ENCODE peak calls at places on chromosomes 6 and 20, in nine cellular contexts. One of them, this sample, is unnamed.

GRCh38 chr6:118387921-118388701 is 160.0 kb upstream of the PLN start:
- DNase-seq in MM.1S: no peak
- DNase-seq in hepatocyte: no peak
- DNase-seq in H1: no peak
- DNase-seq in GM23338: no peak
- DNase-seq in HCT116: peak; percentile 3
- DNase-seq in mammary epithelial cell: peak; percentile 92
- DNase-seq in neural progenitor cell: no peak
- DNase-seq in fibroblast of lung: peak; percentile 98
- DNase-seq in this sample: peak; percentile 7

GRCh38 chr6:64299176-64299575 is 663.6 kb downstream of the PHF3 start:
- DNase-seq in MM.1S: no peak
- DNase-seq in hepatocyte: no peak
- DNase-seq in H1: no peak
- DNase-seq in GM23338: no peak
- DNase-seq in HCT116: no peak
- DNase-seq in mammary epithelial cell: no peak
- DNase-seq in neural progenitor cell: no peak
- DNase-seq in fibroblast of lung: no peak
- DNase-seq in this sample: no peak

GRCh38 chr20:36604952-36605308 is 649 bp upstream of the RAB5IF start:
- DNase-seq in MM.1S: peak; percentile 72
- DNase-seq in hepatocyte: no peak
- DNase-seq in H1: no peak
- DNase-seq in GM23338: peak; percentile 41
- DNase-seq in HCT116: peak; percentile 31
- DNase-seq in mammary epithelial cell: no peak
- DNase-seq in neural progenitor cell: peak; percentile 13
- DNase-seq in fibroblast of lung: no peak
- DNase-seq in this sample: no peak

GRCh38 chr6:13428528-13429405 is 58.6 kb downstream of the GFOD1 start:
- DNase-seq in MM.1S: no peak
- DNase-seq in hepatocyte: no peak
- DNase-seq in H1: no peak
- DNase-seq in GM23338: peak; percentile 37
- DNase-seq in HCT116: no peak
- DNase-seq in mammary epithelial cell: no peak
- DNase-seq in neural progenitor cell: no peak
- DNase-seq in fibroblast of lung: no peak
- DNase-seq in this sample: no peak

GRCh38 chr6:104411302-104411701 is 448.4 kb downstream of the HACE1 start:
- DNase-seq in MM.1S: no peak
- DNase-seq in hepatocyte: no peak
- DNase-seq in H1: no peak
- DNase-seq in GM23338: no peak
- DNase-seq in HCT116: no peak
- DNase-seq in mammary epithelial cell: no peak
- DNase-seq in neural progenitor cell: no peak
- DNase-seq in fibroblast of lung: no peak
- DNase-seq in this sample: no peak

GRCh38 chr6:121531658-121532167 is 96.3 kb downstream of the GJA1 start:
- DNase-seq in MM.1S: no peak
- DNase-seq in hepatocyte: no peak
- DNase-seq in H1: no peak
- DNase-seq in GM23338: no peak
- DNase-seq in HCT116: no peak
- DNase-seq in mammary epithelial cell: no peak
- DNase-seq in neural progenitor cell: no peak
- DNase-seq in fibroblast of lung: no peak
- DNase-seq in this sample: no peak

GRCh38 chr20:36624068-36624813 is 18.7 kb downstream of the RAB5IF start:
- DNase-seq in MM.1S: no peak
- DNase-seq in hepatocyte: no peak
- DNase-seq in H1: no peak
- DNase-seq in GM23338: peak; percentile 56
- DNase-seq in HCT116: no peak
- DNase-seq in mammary epithelial cell: no peak
- DNase-seq in neural progenitor cell: no peak
- DNase-seq in fibroblast of lung: no peak
- DNase-seq in this sample: no peak

GRCh38 chr6:80366721-80367120 is 260.2 kb downstream of the BCKDHB start:
- DNase-seq in MM.1S: no peak
- DNase-seq in hepatocyte: peak; percentile 38
- DNase-seq in H1: no peak
- DNase-seq in GM23338: no peak
- DNase-seq in HCT116: no peak
- DNase-seq in mammary epithelial cell: no peak
- DNase-seq in neural progenitor cell: no peak
- DNase-seq in fibroblast of lung: peak; percentile 83
- DNase-seq in this sample: peak; percentile 23

GRCh38 chr6:20747996-20748395 is 213.7 kb downstream of the CDKAL1 start:
- DNase-seq in MM.1S: no peak
- DNase-seq in hepatocyte: no peak
- DNase-seq in H1: no peak
- DNase-seq in GM23338: no peak
- DNase-seq in HCT116: no peak
- DNase-seq in mammary epithelial cell: no peak
- DNase-seq in neural progenitor cell: no peak
- DNase-seq in fibroblast of lung: peak; percentile 9
- DNase-seq in this sample: no peak

DNA sequence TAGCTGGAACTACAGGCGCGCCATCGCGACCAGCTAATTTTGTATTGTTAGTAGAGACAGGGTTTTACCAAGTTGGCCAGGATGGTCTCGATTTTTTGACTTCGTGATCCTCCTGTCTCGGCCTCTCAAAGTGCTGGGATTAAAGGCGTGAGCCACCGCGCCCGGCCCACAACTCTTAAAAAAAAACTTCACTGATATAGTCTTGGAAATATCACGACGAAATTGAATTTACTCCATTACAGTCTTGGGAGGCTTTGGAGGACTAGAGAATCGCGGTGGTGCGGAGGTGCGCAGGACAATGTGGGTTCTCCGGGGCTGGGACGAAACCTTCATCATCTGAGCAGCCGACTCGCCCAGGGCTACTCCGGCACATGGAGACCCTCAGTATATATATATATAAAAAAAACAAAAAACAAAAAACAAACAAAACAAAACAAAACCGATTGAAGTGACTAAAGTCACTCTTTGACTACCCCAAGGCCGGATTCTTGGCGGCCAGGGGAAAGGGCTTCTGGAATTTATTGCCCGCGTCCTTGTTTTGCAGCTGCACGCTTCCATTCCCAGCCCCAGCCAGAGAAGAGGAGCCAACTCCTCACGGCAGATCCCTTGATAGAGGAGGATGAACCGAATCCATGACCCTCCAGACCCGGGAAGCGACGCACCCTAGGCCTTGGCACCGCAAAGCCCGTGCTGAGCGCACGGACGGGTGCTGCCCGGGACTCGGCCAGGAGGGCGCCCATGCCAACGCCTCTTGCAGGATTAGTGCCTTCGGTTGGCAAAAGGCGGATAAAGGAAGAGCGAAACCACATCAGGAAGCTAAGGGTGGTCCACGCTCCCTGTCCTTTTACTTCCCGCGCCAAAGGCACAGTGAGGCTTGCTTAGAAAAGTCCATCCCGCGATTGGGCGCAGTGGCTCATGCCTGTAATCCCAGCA is 1.7 kb upstream of the GCM2 start:
- DNase-seq in MM.1S: no peak
- DNase-seq in hepatocyte: no peak
- DNase-seq in H1: peak; percentile 63
- DNase-seq in GM23338: peak; percentile 49
- DNase-seq in HCT116: no peak
- DNase-seq in mammary epithelial cell: no peak
- DNase-seq in neural progenitor cell: peak; percentile 49
- DNase-seq in fibroblast of lung: no peak
- DNase-seq in this sample: no peak
- TF ChIP-seq EZH2 in MM.1S: no peak
- TF ChIP-seq EZH2 in hepatocyte: peak; percentile 85
- TF ChIP-seq EZH2 in H1: peak; percentile 89
- TF ChIP-seq EZH2 in GM23338: peak; percentile 62
- TF ChIP-seq EZH2 in HCT116: no peak
- TF ChIP-seq EZH2 in mammary epithelial cell: no peak
- TF ChIP-seq EZH2 in neural progenitor cell: peak; percentile 94
- TF ChIP-seq EZH2 in fibroblast of lung: no peak
- TF ChIP-seq EZH2 in this sample: no peak

GRCh38 chr6:35146453-35146852 is 5.3 kb upstream of the TCP11 start:
- DNase-seq in MM.1S: peak; percentile 59
- DNase-seq in hepatocyte: peak; percentile 76
- DNase-seq in H1: peak; percentile 54
- DNase-seq in GM23338: peak; percentile 71
- DNase-seq in HCT116: peak; percentile 23
- DNase-seq in mammary epithelial cell: peak; percentile 35
- DNase-seq in neural progenitor cell: peak; percentile 71
- DNase-seq in fibroblast of lung: peak; percentile 45
- DNase-seq in this sample: peak; percentile 57
- TF ChIP-seq CTCF in MM.1S: peak; percentile 64
- TF ChIP-seq CTCF in hepatocyte: peak; percentile 63
- TF ChIP-seq CTCF in H1: peak; percentile 61
- TF ChIP-seq CTCF in GM23338: peak; percentile 60
- TF ChIP-seq CTCF in HCT116: peak; percentile 69
- TF ChIP-seq CTCF in mammary epithelial cell: peak; percentile 81
- TF ChIP-seq CTCF in neural progenitor cell: peak; percentile 58
- TF ChIP-seq CTCF in fibroblast of lung: peak; percentile 81
- TF ChIP-seq CTCF in this sample: peak; percentile 61

GRCh38 chr6:108652375-108652774 is 91.7 kb downstream of the FOXO3 start:
- DNase-seq in MM.1S: no peak
- DNase-seq in hepatocyte: no peak
- DNase-seq in H1: no peak
- DNase-seq in GM23338: no peak
- DNase-seq in HCT116: no peak
- DNase-seq in mammary epithelial cell: no peak
- DNase-seq in neural progenitor cell: no peak
- DNase-seq in fibroblast of lung: no peak
- DNase-seq in this sample: no peak
- H3K4me1 ChIP-seq in MM.1S: peaks cover 80% of the 10 kb centered on the region
- H3K4me1 ChIP-seq in hepatocyte: peaks cover 69% of the 10 kb centered on the region
- H3K4me1 ChIP-seq in H1: peaks cover 3% of the 10 kb centered on the region
- H3K4me1 ChIP-seq in GM23338: peaks cover 37% of the 10 kb centered on the region
- H3K4me1 ChIP-seq in HCT116: no peaks in the 10 kb centered on the region
- H3K4me1 ChIP-seq in mammary epithelial cell: peaks cover 58% of the 10 kb centered on the region
- H3K4me1 ChIP-seq in neural progenitor cell: peaks cover 11% of the 10 kb centered on the region
- H3K4me1 ChIP-seq in fibroblast of lung: peaks cover 59% of the 10 kb centered on the region
- H3K4me1 ChIP-seq in this sample: peaks cover 14% of the 10 kb centered on the region

DNA sequence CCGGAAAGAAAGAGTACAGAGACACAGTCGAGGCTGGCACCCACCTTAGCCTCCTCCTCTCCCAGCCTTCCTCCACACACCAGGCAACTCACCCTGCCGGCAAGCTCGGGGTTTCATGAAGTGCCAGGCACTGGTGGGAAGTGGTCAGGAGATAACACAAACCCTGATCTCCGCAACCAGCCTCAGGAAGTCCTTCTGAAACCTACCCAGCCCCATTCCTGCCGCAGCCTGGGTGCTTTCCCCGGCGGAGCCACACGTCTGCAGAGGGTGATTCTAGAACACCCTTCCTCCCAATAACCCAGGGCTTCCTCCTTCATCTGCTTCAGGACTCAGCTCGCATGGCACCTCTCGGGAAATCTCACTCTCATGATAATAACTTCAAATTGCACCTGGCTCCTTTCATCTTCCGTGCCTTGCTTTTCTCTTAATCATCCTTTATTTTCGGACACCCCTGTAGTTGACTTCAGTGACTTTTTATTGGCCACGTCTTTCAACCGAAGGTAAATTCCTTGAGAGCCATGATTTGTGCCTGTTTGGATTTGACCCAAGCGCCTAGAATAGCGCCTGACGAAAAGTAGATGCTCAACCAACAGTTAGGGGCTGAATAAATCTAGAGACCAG is 8.7 kb upstream of the HLA-E start:
- DNase-seq in MM.1S: peak; percentile 61
- DNase-seq in hepatocyte: no peak
- DNase-seq in H1: no peak
- DNase-seq in GM23338: peak; percentile 25
- DNase-seq in HCT116: no peak
- DNase-seq in mammary epithelial cell: no peak
- DNase-seq in neural progenitor cell: no peak
- DNase-seq in fibroblast of lung: no peak
- DNase-seq in this sample: no peak
- TF ChIP-seq EZH2 in MM.1S: no peak
- TF ChIP-seq EZH2 in hepatocyte: peak; percentile 35
- TF ChIP-seq EZH2 in H1: no peak
- TF ChIP-seq EZH2 in GM23338: peak; percentile 19
- TF ChIP-seq EZH2 in HCT116: no peak
- TF ChIP-seq EZH2 in mammary epithelial cell: peak; percentile 33
- TF ChIP-seq EZH2 in neural progenitor cell: peak; percentile 17
- TF ChIP-seq EZH2 in fibroblast of lung: no peak
- TF ChIP-seq EZH2 in this sample: peak; percentile 6

This sample was measured in A673.